ENCODE peak calls at places on chromosomes 11 and 22, in nine cellular contexts. One of them, this sample, is unnamed. For H3K9me3, the result is how much of the 10 kb centered on the place peaks cover.

GRCh38 chr11:72381584-72382090 is 52.7 kb downstream of the CLPB start:
- DNase-seq in CD8-positive, alpha-beta T cell: no peak
- DNase-seq in esophagus squamous epithelium: no peak
- DNase-seq in CD4-positive, alpha-beta memory T cell: no peak
- DNase-seq in effector memory CD4-positive, alpha-beta T cell: no peak
- DNase-seq in heart right ventricle: no peak
- DNase-seq in cardiac muscle cell: no peak
- DNase-seq in SJSA1: no peak
- DNase-seq in mammary epithelial cell: no peak
- DNase-seq in this sample: no peak

GRCh38 chr11:129013737-129014475 is 71.2 kb upstream of the TP53AIP1 start:
- DNase-seq in CD8-positive, alpha-beta T cell: no peak
- DNase-seq in esophagus squamous epithelium: no peak
- DNase-seq in CD4-positive, alpha-beta memory T cell: no peak
- DNase-seq in mammary epithelial cell: peak
- DNase-seq in heart right ventricle: no peak
- DNase-seq in cardiac muscle cell: no peak
- DNase-seq in SJSA1: no peak
- DNase-seq in effector memory CD4-positive, alpha-beta T cell: no peak
- DNase-seq in this sample: no peak

GRCh38 chr11:36454991-36455611 is 55.0 kb downstream of the TRAF6 start:
- DNase-seq in SJSA1: peak
- DNase-seq in effector memory CD4-positive, alpha-beta T cell: no peak
- DNase-seq in heart right ventricle: peak
- DNase-seq in CD4-positive, alpha-beta memory T cell: no peak
- DNase-seq in esophagus squamous epithelium: no peak
- DNase-seq in cardiac muscle cell: no peak
- DNase-seq in mammary epithelial cell: no peak
- DNase-seq in CD8-positive, alpha-beta T cell: no peak
- DNase-seq in this sample: no peak

GRCh38 chr11:61541568-61541967 is 33.0 kb downstream of the LRRC10B start:
- DNase-seq in esophagus squamous epithelium: no peak
- DNase-seq in heart right ventricle: no peak
- DNase-seq in effector memory CD4-positive, alpha-beta T cell: no peak
- DNase-seq in mammary epithelial cell: no peak
- DNase-seq in CD4-positive, alpha-beta memory T cell: no peak
- DNase-seq in SJSA1: no peak
- DNase-seq in CD8-positive, alpha-beta T cell: no peak
- DNase-seq in cardiac muscle cell: no peak
- DNase-seq in this sample: no peak

GRCh38 chr11:859394-860131 is 16.9 kb downstream of the TSPAN4 start:
- DNase-seq in SJSA1: no peak
- DNase-seq in CD8-positive, alpha-beta T cell: no peak
- DNase-seq in esophagus squamous epithelium: no peak
- DNase-seq in mammary epithelial cell: peak
- DNase-seq in CD4-positive, alpha-beta memory T cell: no peak
- DNase-seq in effector memory CD4-positive, alpha-beta T cell: no peak
- DNase-seq in heart right ventricle: peak
- DNase-seq in cardiac muscle cell: peak
- DNase-seq in this sample: peak

GRCh38 chr11:92810423-92810822 is 159.0 kb upstream of the MTNR1B start:
- DNase-seq in effector memory CD4-positive, alpha-beta T cell: no peak
- DNase-seq in cardiac muscle cell: no peak
- DNase-seq in CD8-positive, alpha-beta T cell: no peak
- DNase-seq in SJSA1: no peak
- DNase-seq in mammary epithelial cell: no peak
- DNase-seq in esophagus squamous epithelium: no peak
- DNase-seq in CD4-positive, alpha-beta memory T cell: no peak
- DNase-seq in heart right ventricle: no peak
- DNase-seq in this sample: no peak

GRCh38 chr11:10567466-10567865 is 999 bp downstream of the LYVE1 start:
- DNase-seq in SJSA1: no peak
- DNase-seq in effector memory CD4-positive, alpha-beta T cell: no peak
- DNase-seq in esophagus squamous epithelium: no peak
- DNase-seq in mammary epithelial cell: no peak
- DNase-seq in heart right ventricle: no peak
- DNase-seq in cardiac muscle cell: no peak
- DNase-seq in CD8-positive, alpha-beta T cell: no peak
- DNase-seq in CD4-positive, alpha-beta memory T cell: no peak
- DNase-seq in this sample: no peak

GRCh38 chr11:112042161-112042960 is 17.2 kb downstream of the DLAT start:
- DNase-seq in heart right ventricle: no peak
- DNase-seq in mammary epithelial cell: peak
- DNase-seq in CD4-positive, alpha-beta memory T cell: no peak
- DNase-seq in esophagus squamous epithelium: no peak
- DNase-seq in SJSA1: no peak
- DNase-seq in effector memory CD4-positive, alpha-beta T cell: no peak
- DNase-seq in cardiac muscle cell: no peak
- DNase-seq in CD8-positive, alpha-beta T cell: no peak
- DNase-seq in this sample: no peak

GRCh38 chr11:58867556-58867955 is 23.1 kb upstream of the GLYATL2 start:
- DNase-seq in CD4-positive, alpha-beta memory T cell: no peak
- DNase-seq in effector memory CD4-positive, alpha-beta T cell: no peak
- DNase-seq in mammary epithelial cell: peak
- DNase-seq in esophagus squamous epithelium: no peak
- DNase-seq in CD8-positive, alpha-beta T cell: no peak
- DNase-seq in cardiac muscle cell: no peak
- DNase-seq in SJSA1: no peak
- DNase-seq in heart right ventricle: no peak
- DNase-seq in this sample: no peak

GRCh38 chr11:58864335-58864734 is 19.8 kb upstream of the GLYATL2 start:
- DNase-seq in mammary epithelial cell: no peak
- DNase-seq in heart right ventricle: no peak
- DNase-seq in esophagus squamous epithelium: no peak
- DNase-seq in effector memory CD4-positive, alpha-beta T cell: no peak
- DNase-seq in cardiac muscle cell: no peak
- DNase-seq in CD4-positive, alpha-beta memory T cell: no peak
- DNase-seq in CD8-positive, alpha-beta T cell: no peak
- DNase-seq in SJSA1: no peak
- DNase-seq in this sample: no peak

GRCh38 chr11:58861533-58861932 is 17.0 kb upstream of the GLYATL2 start:
- DNase-seq in effector memory CD4-positive, alpha-beta T cell: no peak
- DNase-seq in CD8-positive, alpha-beta T cell: no peak
- DNase-seq in mammary epithelial cell: no peak
- DNase-seq in cardiac muscle cell: no peak
- DNase-seq in heart right ventricle: no peak
- DNase-seq in esophagus squamous epithelium: no peak
- DNase-seq in SJSA1: no peak
- DNase-seq in CD4-positive, alpha-beta memory T cell: no peak
- DNase-seq in this sample: no peak

GRCh38 chr11:58863697-58864096 is 19.2 kb upstream of the GLYATL2 start:
- DNase-seq in CD4-positive, alpha-beta memory T cell: no peak
- DNase-seq in effector memory CD4-positive, alpha-beta T cell: no peak
- DNase-seq in CD8-positive, alpha-beta T cell: no peak
- DNase-seq in mammary epithelial cell: no peak
- DNase-seq in heart right ventricle: no peak
- DNase-seq in SJSA1: no peak
- DNase-seq in esophagus squamous epithelium: no peak
- DNase-seq in cardiac muscle cell: no peak
- DNase-seq in this sample: no peak

GRCh38 chr11:58866788-58867187 is 22.3 kb upstream of the GLYATL2 start:
- DNase-seq in CD8-positive, alpha-beta T cell: no peak
- DNase-seq in heart right ventricle: no peak
- DNase-seq in CD4-positive, alpha-beta memory T cell: no peak
- DNase-seq in effector memory CD4-positive, alpha-beta T cell: no peak
- DNase-seq in esophagus squamous epithelium: no peak
- DNase-seq in mammary epithelial cell: peak
- DNase-seq in cardiac muscle cell: no peak
- DNase-seq in SJSA1: no peak
- DNase-seq in this sample: no peak
- H3K9me3 ChIP-seq in CD8-positive, alpha-beta T cell: under half
- H3K9me3 ChIP-seq in heart right ventricle: under half
- H3K9me3 ChIP-seq in CD4-positive, alpha-beta memory T cell: under half
- H3K9me3 ChIP-seq in effector memory CD4-positive, alpha-beta T cell: under half
- H3K9me3 ChIP-seq in esophagus squamous epithelium: under half
- H3K9me3 ChIP-seq in mammary epithelial cell: under half
- H3K9me3 ChIP-seq in cardiac muscle cell: under half
- H3K9me3 ChIP-seq in SJSA1: under half
- H3K9me3 ChIP-seq in this sample: under half

DNA sequence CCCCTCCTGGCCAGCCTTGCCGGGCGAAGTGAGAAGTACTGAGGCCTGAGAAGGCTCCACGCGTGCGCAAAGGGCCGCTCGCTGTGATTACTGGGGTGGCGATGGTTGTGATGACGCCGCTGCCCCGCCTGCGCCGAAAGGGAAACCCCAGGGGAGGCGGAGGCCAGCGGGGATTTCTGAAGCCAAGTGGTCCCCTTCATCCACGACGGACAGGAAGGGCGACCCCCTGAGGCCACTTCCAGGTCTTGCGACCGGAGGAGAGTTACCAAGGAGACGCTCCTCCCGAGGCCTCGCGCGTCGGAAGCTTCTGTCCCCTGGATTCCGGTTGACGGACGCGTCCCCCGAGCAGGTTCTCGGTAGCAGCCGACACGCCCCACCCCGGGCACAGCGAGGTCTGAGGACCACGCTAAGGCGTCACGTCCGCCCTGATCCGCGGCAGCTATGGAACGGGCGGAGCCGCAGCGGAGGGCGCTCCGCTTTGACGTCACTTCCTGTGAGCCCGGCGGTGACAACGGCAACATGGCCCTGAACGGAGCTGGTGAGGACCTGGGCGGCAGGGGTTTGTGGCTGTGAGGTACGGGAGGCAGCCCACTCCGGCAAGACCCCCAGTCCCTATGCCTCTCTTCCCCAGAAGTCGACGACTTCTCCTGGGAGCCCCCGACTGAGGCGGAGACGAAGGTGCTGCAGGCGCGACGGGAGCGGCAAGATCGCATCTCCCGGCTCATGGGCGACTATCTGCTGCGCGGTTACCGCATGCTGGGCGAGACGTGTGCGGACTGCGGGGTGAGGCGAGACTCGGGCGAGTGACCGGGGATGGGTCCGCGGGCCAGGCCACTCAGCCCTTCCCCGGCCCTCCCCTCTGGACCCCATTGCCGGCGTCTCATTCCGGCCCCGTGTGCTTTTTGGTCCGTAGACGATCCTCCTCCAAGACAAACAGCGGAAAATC is at the start of gene ZNRD2:
- DNase-seq in CD8-positive, alpha-beta T cell: peak
- DNase-seq in mammary epithelial cell: peak
- DNase-seq in CD4-positive, alpha-beta memory T cell: peak
- DNase-seq in SJSA1: peak
- DNase-seq in heart right ventricle: peak
- DNase-seq in esophagus squamous epithelium: peak
- DNase-seq in effector memory CD4-positive, alpha-beta T cell: peak
- DNase-seq in cardiac muscle cell: peak
- DNase-seq in this sample: peak
- H3K27ac ChIP-seq in CD8-positive, alpha-beta T cell: peak
- H3K27ac ChIP-seq in mammary epithelial cell: peak
- H3K27ac ChIP-seq in CD4-positive, alpha-beta memory T cell: peak
- H3K27ac ChIP-seq in SJSA1: peak
- H3K27ac ChIP-seq in heart right ventricle: peak
- H3K27ac ChIP-seq in esophagus squamous epithelium: peak
- H3K27ac ChIP-seq in effector memory CD4-positive, alpha-beta T cell: peak
- H3K27ac ChIP-seq in cardiac muscle cell: peak
- H3K27ac ChIP-seq in this sample: peak

GRCh38 chr22:49179886-49180682 is 647.6 kb downstream of the BRD1 start:
- DNase-seq in heart right ventricle: no peak
- DNase-seq in CD4-positive, alpha-beta memory T cell: no peak
- DNase-seq in cardiac muscle cell: no peak
- DNase-seq in esophagus squamous epithelium: no peak
- DNase-seq in SJSA1: no peak
- DNase-seq in effector memory CD4-positive, alpha-beta T cell: no peak
- DNase-seq in mammary epithelial cell: no peak
- DNase-seq in CD8-positive, alpha-beta T cell: no peak
- DNase-seq in this sample: no peak

GRCh38 chr22:49177666-49178065 is 650.0 kb downstream of the BRD1 start:
- DNase-seq in SJSA1: no peak
- DNase-seq in esophagus squamous epithelium: no peak
- DNase-seq in cardiac muscle cell: no peak
- DNase-seq in CD4-positive, alpha-beta memory T cell: no peak
- DNase-seq in heart right ventricle: no peak
- DNase-seq in effector memory CD4-positive, alpha-beta T cell: no peak
- DNase-seq in mammary epithelial cell: no peak
- DNase-seq in CD8-positive, alpha-beta T cell: no peak
- DNase-seq in this sample: no peak

GRCh38 chr22:49179175-49179574 is 648.5 kb downstream of the BRD1 start:
- DNase-seq in SJSA1: no peak
- DNase-seq in CD8-positive, alpha-beta T cell: no peak
- DNase-seq in heart right ventricle: no peak
- DNase-seq in CD4-positive, alpha-beta memory T cell: no peak
- DNase-seq in mammary epithelial cell: no peak
- DNase-seq in effector memory CD4-positive, alpha-beta T cell: no peak
- DNase-seq in esophagus squamous epithelium: no peak
- DNase-seq in cardiac muscle cell: no peak
- DNase-seq in this sample: no peak

GRCh38 chr22:49178246-49179005 is 649.2 kb downstream of the BRD1 start:
- DNase-seq in CD8-positive, alpha-beta T cell: no peak
- DNase-seq in cardiac muscle cell: no peak
- DNase-seq in CD4-positive, alpha-beta memory T cell: no peak
- DNase-seq in heart right ventricle: no peak
- DNase-seq in esophagus squamous epithelium: no peak
- DNase-seq in effector memory CD4-positive, alpha-beta T cell: no peak
- DNase-seq in SJSA1: no peak
- DNase-seq in mammary epithelial cell: no peak
- DNase-seq in this sample: peak

DNA sequence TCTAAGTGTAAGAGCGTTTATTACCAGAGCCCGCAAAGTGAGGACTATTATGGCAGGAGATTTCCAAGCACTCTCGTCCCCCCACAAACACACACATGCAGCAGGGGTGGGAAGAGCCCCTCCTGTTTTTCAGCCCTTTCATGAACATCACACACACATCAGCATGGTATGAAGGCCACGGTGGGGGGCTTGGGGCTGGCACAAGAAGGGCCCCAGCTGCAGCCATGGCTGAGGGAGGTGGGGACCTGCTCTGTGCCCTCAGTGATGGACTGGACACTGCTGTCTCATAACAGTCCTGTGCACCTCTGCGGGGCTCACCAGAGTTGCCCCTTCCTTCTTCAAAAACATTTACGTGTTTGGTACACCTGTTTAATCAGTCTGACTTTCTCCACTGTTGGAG is 650.7 kb downstream of the BRD1 start:
- DNase-seq in mammary epithelial cell: no peak
- DNase-seq in SJSA1: no peak
- DNase-seq in CD8-positive, alpha-beta T cell: no peak
- DNase-seq in effector memory CD4-positive, alpha-beta T cell: no peak
- DNase-seq in cardiac muscle cell: no peak
- DNase-seq in heart right ventricle: no peak
- DNase-seq in CD4-positive, alpha-beta memory T cell: no peak
- DNase-seq in esophagus squamous epithelium: no peak
- DNase-seq in this sample: no peak
- H3K9me3 ChIP-seq in mammary epithelial cell: under half
- H3K9me3 ChIP-seq in SJSA1: under half
- H3K9me3 ChIP-seq in CD8-positive, alpha-beta T cell: under half
- H3K9me3 ChIP-seq in effector memory CD4-positive, alpha-beta T cell: under half
- H3K9me3 ChIP-seq in cardiac muscle cell: under half
- H3K9me3 ChIP-seq in heart right ventricle: under half
- H3K9me3 ChIP-seq in CD4-positive, alpha-beta memory T cell: under half
- H3K9me3 ChIP-seq in esophagus squamous epithelium: under half
- H3K9me3 ChIP-seq in this sample: under half

GRCh38 chr22:45743687-45744086 is 72.1 kb downstream of the ATXN10 start:
- DNase-seq in CD8-positive, alpha-beta T cell: no peak
- DNase-seq in effector memory CD4-positive, alpha-beta T cell: no peak
- DNase-seq in CD4-positive, alpha-beta memory T cell: no peak
- DNase-seq in esophagus squamous epithelium: no peak
- DNase-seq in heart right ventricle: no peak
- DNase-seq in cardiac muscle cell: no peak
- DNase-seq in mammary epithelial cell: no peak
- DNase-seq in SJSA1: no peak
- DNase-seq in this sample: no peak

GRCh38 chr22:45742866-45743450 is 71.3 kb downstream of the ATXN10 start:
- DNase-seq in effector memory CD4-positive, alpha-beta T cell: no peak
- DNase-seq in esophagus squamous epithelium: no peak
- DNase-seq in mammary epithelial cell: peak
- DNase-seq in heart right ventricle: no peak
- DNase-seq in cardiac muscle cell: no peak
- DNase-seq in CD8-positive, alpha-beta T cell: no peak
- DNase-seq in CD4-positive, alpha-beta memory T cell: no peak
- DNase-seq in SJSA1: no peak
- DNase-seq in this sample: peak

GRCh38 chr22:45740236-45740635 is 68.6 kb downstream of the ATXN10 start:
- DNase-seq in effector memory CD4-positive, alpha-beta T cell: no peak
- DNase-seq in CD4-positive, alpha-beta memory T cell: no peak
- DNase-seq in mammary epithelial cell: no peak
- DNase-seq in SJSA1: no peak
- DNase-seq in heart right ventricle: no peak
- DNase-seq in esophagus squamous epithelium: no peak
- DNase-seq in cardiac muscle cell: no peak
- DNase-seq in CD8-positive, alpha-beta T cell: no peak
- DNase-seq in this sample: no peak

DNA sequence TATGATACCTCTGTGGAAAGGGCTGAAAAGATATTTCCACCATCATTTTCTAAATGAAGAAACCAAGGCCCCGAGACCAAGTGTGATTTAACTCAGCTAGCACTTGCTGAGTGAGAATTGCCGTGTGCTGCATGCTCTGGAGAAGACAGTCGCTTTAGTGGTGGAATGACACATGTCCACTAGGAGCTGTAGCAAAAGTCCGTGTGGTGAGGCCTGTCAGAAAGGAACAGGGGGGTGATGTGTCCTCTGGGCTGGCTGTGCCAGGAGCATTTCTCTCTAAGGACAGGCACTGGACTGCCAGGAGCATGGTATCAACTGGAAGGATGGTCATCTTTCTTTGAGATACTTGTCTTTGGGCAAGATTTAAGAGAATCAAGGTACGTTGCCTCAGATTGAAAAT is 72.8 kb downstream of the ATXN10 start:
- DNase-seq in esophagus squamous epithelium: no peak
- DNase-seq in heart right ventricle: no peak
- DNase-seq in mammary epithelial cell: no peak
- DNase-seq in CD4-positive, alpha-beta memory T cell: no peak
- DNase-seq in CD8-positive, alpha-beta T cell: no peak
- DNase-seq in effector memory CD4-positive, alpha-beta T cell: no peak
- DNase-seq in SJSA1: no peak
- DNase-seq in cardiac muscle cell: no peak
- DNase-seq in this sample: no peak
- H3K27ac ChIP-seq in esophagus squamous epithelium: peak
- H3K27ac ChIP-seq in heart right ventricle: no peak
- H3K27ac ChIP-seq in mammary epithelial cell: no peak
- H3K27ac ChIP-seq in CD4-positive, alpha-beta memory T cell: no peak
- H3K27ac ChIP-seq in CD8-positive, alpha-beta T cell: no peak
- H3K27ac ChIP-seq in effector memory CD4-positive, alpha-beta T cell: no peak
- H3K27ac ChIP-seq in SJSA1: peak
- H3K27ac ChIP-seq in cardiac muscle cell: no peak
- H3K27ac ChIP-seq in this sample: peak